ENCODE peak calls at places on chromosomes 5 and 9, in four cellular contexts. Q is brain pericyte, M is endothelial cell, K is fibroblast of lung. T is an unnamed sample.

GRCh38 chr9:127452481-127453092 is 1.3 kb downstream of the LRSAM1 start:
- DNase-seq in Q (no peak), M (no peak), K (peak; percentile 43), T (no peak)

GRCh38 chr9:96636368-96636767 is 16.7 kb upstream of the CDC14B start:
- DNase-seq in Q (no peak), M (no peak), K (no peak), T (no peak)

GRCh38 chr9:27499481-27499880 is 24.6 kb upstream of the IFNK start:
- DNase-seq in Q (no peak), M (no peak), K (peak; percentile 10), T (no peak)

GRCh38 chr5:157108961-157109360 is at the start of gene HAVCR2:
- DNase-seq in Q (no peak), M (no peak), K (no peak), T (no peak)

GRCh38 chr9:136882109-136882946 is 4.0 kb upstream of the TRAF2 start:
- DNase-seq in Q (no peak), M (no peak), K (peak; percentile 64), T (no peak)

GRCh38 chr5:139711852-139712171 is 63.7 kb downstream of the CXXC5 start:
- DNase-seq in Q (no peak), M (peak; percentile 39), K (no peak), T (no peak)

GRCh38 chr9:133673260-133673658 is 37.1 kb downstream of the DBH start:
- DNase-seq in Q (peak; percentile 52), M (no peak), K (no peak), T (peak; percentile 33)

GRCh38 chr5:138824516-138824915 is 50.6 kb downstream of the LRRTM2 start:
- DNase-seq in Q (no peak), M (no peak), K (no peak), T (no peak)

GRCh38 chr9:35664531-35665470 is at the start of gene ARHGEF39:
- DNase-seq in Q (peak; percentile 36), M (peak; percentile 83), K (peak; percentile 70), T (no peak)

GRCh38 chr9:108963459-108964143 is 29.4 kb downstream of the ABITRAM start:
- DNase-seq in Q (no peak), M (no peak), K (no peak), T (no peak)

GRCh38 chr5:81140461-81140860 is 92.7 kb upstream of the CKMT2 start:
- DNase-seq in Q (peak; percentile 27), M (no peak), K (no peak), T (no peak)

GRCh38 chr9:89592201-89592815 is 12.5 kb upstream of the GADD45G start:
- DNase-seq in Q (no peak), M (no peak), K (no peak), T (no peak)

GRCh38 chr9:70880523-70880922 is 240.9 kb downstream of the TRPM3 start:
- DNase-seq in Q (no peak), M (no peak), K (no peak), T (no peak)

GRCh38 chr9:106980551-106981101 is 117.7 kb downstream of the ZNF462 start:
- DNase-seq in Q (no peak), M (no peak), K (no peak), T (no peak)

GRCh38 chr5:36894950-36895349 is 18.4 kb downstream of the NIPBL start:
- DNase-seq in Q (no peak), M (no peak), K (no peak), T (no peak)

GRCh38 chr9:93254806-93255519 is 71.0 kb downstream of the WNK2 start:
- DNase-seq in Q (no peak), M (no peak), K (no peak), T (no peak)

GRCh38 chr9:82363236-82363635 is 374.7 kb downstream of the SPATA31D1 start:
- DNase-seq in Q (no peak), M (no peak), K (no peak), T (no peak)

GRCh38 chr5:140107312-140108092 is 6.4 kb upstream of the PURA start:
- DNase-seq in Q (peak; percentile 80), M (peak; percentile 85), K (peak; percentile 90), T (peak; percentile 71)

GRCh38 chr5:155989884-155990283 is 337.1 kb upstream of the SGCD start:
- DNase-seq in Q (no peak), M (no peak), K (no peak), T (no peak)

GRCh38 chr9:90003046-90003355 is 398.2 kb downstream of the GADD45G start:
- DNase-seq in Q (no peak), M (no peak), K (no peak), T (no peak)

GRCh38 chr5:80090884-80091166 is 55.7 kb downstream of the THBS4 start:
- DNase-seq in Q (no peak), M (no peak), K (no peak), T (no peak)

GRCh38 chr9:87422999-87423398 is 74.7 kb upstream of the DAPK1 start:
- DNase-seq in Q (no peak), M (no peak), K (peak; percentile 5), T (no peak)

GRCh38 chr5:107500840-107501239 is 169.9 kb downstream of the EFNA5 start:
- DNase-seq in Q (no peak), M (no peak), K (no peak), T (no peak)

GRCh38 chr5:172801184-172801671 is 30.2 kb upstream of the DUSP1 start:
- DNase-seq in Q (no peak), M (no peak), K (peak; percentile 91), T (no peak)

GRCh38 chr5:43729846-43730478 is 127.0 kb downstream of the NNT start:
- DNase-seq in Q (no peak), M (no peak), K (peak; percentile 80), T (no peak)

GRCh38 chr5:130871346-130872086 is 293.5 kb downstream of the HINT1 start:
- DNase-seq in Q (no peak), M (no peak), K (peak; percentile 5), T (no peak)

GRCh38 chr5:8693341-8693844 is 824.4 kb downstream of the MTRR start:
- DNase-seq in Q (no peak), M (no peak), K (no peak), T (no peak)

T was measured in smooth muscle cell of the brain vasculature.